ENCODE peak calls at places on chromosomes 2 and 18, in eight cellular contexts. One of them, this sample, is unnamed.

GRCh38 chr18:35682282-35682867 is 100.8 kb downstream of the GALNT1 start:
- DNase-seq in CD8-positive, alpha-beta T cell: no peak
- DNase-seq in heart left ventricle: no peak
- DNase-seq in H1: no peak
- DNase-seq in stomach: no peak
- DNase-seq in ovary: no peak
- DNase-seq in right lobe of liver: no peak
- DNase-seq in adrenal gland: no peak
- DNase-seq in this sample: no peak

GRCh38 chr2:75327334-75327733 is 128.0 kb upstream of the TACR1 start:
- DNase-seq in CD8-positive, alpha-beta T cell: no peak
- DNase-seq in heart left ventricle: no peak
- DNase-seq in H1: no peak
- DNase-seq in stomach: no peak
- DNase-seq in ovary: no peak
- DNase-seq in right lobe of liver: no peak
- DNase-seq in adrenal gland: no peak
- DNase-seq in this sample: no peak

GRCh38 chr2:505931-506330 is 171.3 kb downstream of the TMEM18 start:
- DNase-seq in CD8-positive, alpha-beta T cell: no peak
- DNase-seq in heart left ventricle: no peak
- DNase-seq in H1: peak
- DNase-seq in stomach: no peak
- DNase-seq in ovary: no peak
- DNase-seq in right lobe of liver: no peak
- DNase-seq in adrenal gland: no peak
- DNase-seq in this sample: no peak

GRCh38 chr18:26745288-26745975 is 120.1 kb downstream of the AQP4 start:
- DNase-seq in CD8-positive, alpha-beta T cell: no peak
- DNase-seq in heart left ventricle: no peak
- DNase-seq in H1: no peak
- DNase-seq in stomach: peak
- DNase-seq in ovary: no peak
- DNase-seq in right lobe of liver: peak
- DNase-seq in adrenal gland: no peak
- DNase-seq in this sample: no peak

GRCh38 chr18:70464343-70465114 is 175.7 kb downstream of the SOCS6 start:
- DNase-seq in CD8-positive, alpha-beta T cell: peak
- DNase-seq in heart left ventricle: peak
- DNase-seq in H1: peak
- DNase-seq in stomach: peak
- DNase-seq in ovary: peak
- DNase-seq in right lobe of liver: peak
- DNase-seq in adrenal gland: peak
- DNase-seq in this sample: peak

GRCh38 chr18:76169733-76170132 is 325.3 kb downstream of the ZNF516 start:
- DNase-seq in CD8-positive, alpha-beta T cell: no peak
- DNase-seq in heart left ventricle: no peak
- DNase-seq in H1: no peak
- DNase-seq in stomach: no peak
- DNase-seq in ovary: no peak
- DNase-seq in right lobe of liver: no peak
- DNase-seq in adrenal gland: no peak
- DNase-seq in this sample: no peak

GRCh38 chr2:37740330-37740729 is 68.9 kb upstream of the CDC42EP3 start:
- DNase-seq in CD8-positive, alpha-beta T cell: no peak
- DNase-seq in heart left ventricle: no peak
- DNase-seq in H1: no peak
- DNase-seq in stomach: no peak
- DNase-seq in ovary: no peak
- DNase-seq in right lobe of liver: no peak
- DNase-seq in adrenal gland: no peak
- DNase-seq in this sample: no peak

GRCh38 chr2:37400041-37400440 is 55.6 kb downstream of the QPCT start:
- DNase-seq in CD8-positive, alpha-beta T cell: no peak
- DNase-seq in heart left ventricle: no peak
- DNase-seq in H1: no peak
- DNase-seq in stomach: no peak
- DNase-seq in ovary: no peak
- DNase-seq in right lobe of liver: no peak
- DNase-seq in adrenal gland: no peak
- DNase-seq in this sample: no peak

GRCh38 chr2:99662761-99663341 is 173.0 kb upstream of the REV1 start:
- DNase-seq in CD8-positive, alpha-beta T cell: no peak
- DNase-seq in heart left ventricle: peak
- DNase-seq in H1: no peak
- DNase-seq in stomach: no peak
- DNase-seq in ovary: no peak
- DNase-seq in right lobe of liver: no peak
- DNase-seq in adrenal gland: no peak
- DNase-seq in this sample: no peak

DNA sequence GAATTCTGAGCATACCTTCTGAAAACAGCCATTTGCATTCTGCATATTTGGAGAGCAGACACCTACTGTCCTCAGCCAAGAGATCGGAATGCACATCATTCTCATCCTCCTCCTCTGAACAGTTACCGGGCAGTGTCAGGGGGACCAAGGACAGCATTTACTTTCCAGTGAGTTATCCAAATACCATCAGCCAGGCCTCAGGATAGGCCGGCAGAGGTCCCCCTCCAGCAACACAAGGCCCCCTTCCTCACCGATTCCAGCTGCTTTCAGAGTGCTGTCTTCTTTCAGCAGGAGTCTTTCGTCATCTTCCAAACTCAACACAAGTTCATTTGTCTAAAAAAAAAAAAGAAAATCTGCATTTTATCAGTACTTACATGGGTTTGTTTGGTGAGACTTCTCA is 55.3 kb downstream of the C2orf76 start:
- DNase-seq in CD8-positive, alpha-beta T cell: no peak
- DNase-seq in heart left ventricle: no peak
- DNase-seq in H1: no peak
- DNase-seq in stomach: no peak
- DNase-seq in ovary: no peak
- DNase-seq in right lobe of liver: no peak
- DNase-seq in adrenal gland: no peak
- DNase-seq in this sample: no peak
- TF ChIP-seq CTCF in CD8-positive, alpha-beta T cell: no peak
- TF ChIP-seq CTCF in heart left ventricle: no peak
- TF ChIP-seq CTCF in H1: peak
- TF ChIP-seq CTCF in stomach: no peak
- TF ChIP-seq CTCF in ovary: no peak
- TF ChIP-seq CTCF in right lobe of liver: no peak
- TF ChIP-seq CTCF in adrenal gland: no peak
- TF ChIP-seq CTCF in this sample: no peak

DNA sequence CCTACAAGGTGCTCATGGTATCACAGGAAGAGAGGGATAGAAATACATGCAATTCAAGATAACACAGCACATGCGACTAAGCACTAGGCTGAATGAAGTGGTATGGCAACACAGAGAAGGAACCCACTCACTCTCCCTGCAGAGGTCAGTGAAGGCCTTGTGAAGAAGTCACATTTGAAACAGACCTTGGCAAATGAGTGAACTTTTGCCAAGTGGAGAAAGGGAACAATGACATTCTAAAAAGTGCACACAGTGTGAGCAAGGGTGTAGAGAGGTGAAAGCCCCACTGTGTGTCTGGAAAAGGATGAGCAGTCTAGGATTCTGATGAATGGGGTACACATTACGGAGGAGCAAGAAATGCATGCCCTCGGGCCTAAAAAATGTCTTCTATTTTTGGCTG is 23.3 kb downstream of the KLF7 start:
- DNase-seq in CD8-positive, alpha-beta T cell: no peak
- DNase-seq in heart left ventricle: no peak
- DNase-seq in H1: peak
- DNase-seq in stomach: no peak
- DNase-seq in ovary: no peak
- DNase-seq in right lobe of liver: no peak
- DNase-seq in adrenal gland: no peak
- DNase-seq in this sample: no peak
- H3K4me3 ChIP-seq in CD8-positive, alpha-beta T cell: no peak
- H3K4me3 ChIP-seq in heart left ventricle: peak
- H3K4me3 ChIP-seq in H1: no peak
- H3K4me3 ChIP-seq in stomach: no peak
- H3K4me3 ChIP-seq in ovary: no peak
- H3K4me3 ChIP-seq in right lobe of liver: no peak
- H3K4me3 ChIP-seq in adrenal gland: no peak
- H3K4me3 ChIP-seq in this sample: no peak

DNA sequence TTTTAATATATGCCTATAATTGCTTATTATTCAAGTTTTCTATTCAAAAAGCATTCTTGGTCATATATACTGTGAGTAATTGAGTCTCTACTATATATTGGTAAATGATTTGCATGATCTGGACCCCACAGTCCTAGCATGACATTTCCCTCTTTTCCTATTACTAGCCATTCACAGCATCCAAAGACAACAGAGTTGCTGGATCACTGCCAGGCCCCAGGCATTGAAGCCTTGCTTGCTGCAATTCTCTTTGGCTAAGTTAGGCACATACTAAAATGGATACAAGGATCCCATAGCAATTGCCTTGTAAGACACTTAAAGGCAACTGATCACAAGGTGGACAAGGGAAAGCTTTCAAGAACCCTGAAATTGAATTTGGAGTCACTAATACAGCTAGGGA is 76.9 kb upstream of the EPHA4 start:
- DNase-seq in CD8-positive, alpha-beta T cell: no peak
- DNase-seq in heart left ventricle: peak
- DNase-seq in H1: no peak
- DNase-seq in stomach: no peak
- DNase-seq in ovary: no peak
- DNase-seq in right lobe of liver: no peak
- DNase-seq in adrenal gland: no peak
- DNase-seq in this sample: no peak
- H3K27ac ChIP-seq in CD8-positive, alpha-beta T cell: no peak
- H3K27ac ChIP-seq in heart left ventricle: no peak
- H3K27ac ChIP-seq in H1: no peak
- H3K27ac ChIP-seq in stomach: no peak
- H3K27ac ChIP-seq in ovary: no peak
- H3K27ac ChIP-seq in right lobe of liver: no peak
- H3K27ac ChIP-seq in adrenal gland: no peak
- H3K27ac ChIP-seq in this sample: no peak

DNA sequence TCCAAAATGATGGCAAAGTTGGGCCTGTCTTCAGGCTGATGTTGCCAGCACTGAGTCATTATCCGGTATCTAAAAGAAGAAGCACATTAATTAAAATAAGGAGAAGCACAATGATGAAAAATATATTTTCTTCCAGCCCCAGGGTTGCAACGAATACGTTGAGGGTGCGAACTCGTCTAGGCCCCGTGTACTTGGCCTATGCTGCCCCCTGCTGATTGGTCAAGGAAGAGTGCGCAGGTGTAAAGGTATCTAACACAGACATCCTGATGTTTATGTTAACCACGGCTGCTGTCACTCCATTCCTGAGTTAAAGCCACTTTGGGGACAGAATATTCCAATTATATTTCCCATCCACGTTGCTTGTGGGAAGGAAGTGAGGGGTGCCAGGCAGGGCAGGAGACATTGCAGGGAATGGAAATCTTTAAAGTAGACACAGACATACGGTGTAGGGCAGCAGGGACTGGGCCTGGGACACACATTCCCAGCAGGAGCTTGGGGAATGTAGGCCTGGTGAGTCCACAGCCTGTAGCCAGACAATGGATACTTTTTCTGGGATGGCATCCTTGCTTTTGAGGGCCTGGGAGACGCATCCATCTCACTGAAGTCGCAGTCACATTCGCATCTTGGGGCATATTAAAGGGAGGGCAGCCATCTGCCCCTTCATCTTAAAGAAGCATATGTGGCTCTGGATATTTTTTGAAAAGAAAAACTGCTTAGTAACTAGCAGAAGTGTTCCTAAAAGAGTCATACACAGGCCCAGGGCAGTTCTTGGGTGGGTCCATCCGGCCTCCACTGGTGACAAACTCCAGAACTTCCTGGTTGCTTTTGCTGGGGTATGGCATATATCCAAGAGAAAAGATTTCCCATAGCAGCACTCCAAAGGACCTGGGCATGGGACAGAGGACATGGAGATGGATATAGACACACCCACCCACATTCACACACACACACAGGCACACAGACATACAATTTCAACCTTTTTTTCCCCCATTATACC is 81.9 kb downstream of the CLIP4 start:
- DNase-seq in CD8-positive, alpha-beta T cell: peak
- DNase-seq in heart left ventricle: peak
- DNase-seq in H1: peak
- DNase-seq in stomach: peak
- DNase-seq in ovary: peak
- DNase-seq in right lobe of liver: peak
- DNase-seq in adrenal gland: peak
- DNase-seq in this sample: peak
- TF ChIP-seq CTCF in CD8-positive, alpha-beta T cell: peak
- TF ChIP-seq CTCF in heart left ventricle: peak
- TF ChIP-seq CTCF in H1: peak
- TF ChIP-seq CTCF in stomach: peak
- TF ChIP-seq CTCF in ovary: peak
- TF ChIP-seq CTCF in right lobe of liver: peak
- TF ChIP-seq CTCF in adrenal gland: peak
- TF ChIP-seq CTCF in this sample: peak

DNA sequence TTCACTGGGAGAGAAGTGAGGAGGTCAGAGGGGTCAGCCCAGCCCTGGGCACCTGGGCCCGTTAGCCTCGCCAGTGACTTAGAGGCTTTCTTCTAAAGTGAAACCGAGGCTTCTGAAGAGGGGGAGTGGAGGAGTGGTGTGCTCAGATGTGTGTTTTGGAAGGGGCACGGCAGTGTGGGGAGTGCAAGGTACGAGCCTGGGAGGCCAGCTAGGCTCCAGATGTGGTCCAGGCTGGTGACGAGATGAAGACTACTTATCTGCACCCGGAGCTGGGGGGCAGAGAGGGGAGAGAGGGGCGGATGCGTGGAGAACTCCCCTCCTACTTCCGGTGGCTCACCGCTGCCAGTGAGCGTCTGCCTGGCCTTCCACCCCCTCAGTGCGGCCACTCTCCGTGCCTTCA is 371.3 kb upstream of the HS6ST1 start:
- DNase-seq in CD8-positive, alpha-beta T cell: peak
- DNase-seq in heart left ventricle: no peak
- DNase-seq in H1: no peak
- DNase-seq in stomach: no peak
- DNase-seq in ovary: no peak
- DNase-seq in right lobe of liver: no peak
- DNase-seq in adrenal gland: no peak
- DNase-seq in this sample: no peak
- H3K4me3 ChIP-seq in CD8-positive, alpha-beta T cell: no peak
- H3K4me3 ChIP-seq in heart left ventricle: no peak
- H3K4me3 ChIP-seq in H1: no peak
- H3K4me3 ChIP-seq in stomach: no peak
- H3K4me3 ChIP-seq in ovary: no peak
- H3K4me3 ChIP-seq in right lobe of liver: no peak
- H3K4me3 ChIP-seq in adrenal gland: no peak
- H3K4me3 ChIP-seq in this sample: no peak

This sample was measured in lung.